ENCODE peak calls at places on chromosome 6, in four cellular contexts. I is SK-N-SH, N is K562, U is GM12878. X is an unnamed sample.

GRCh38 chr6:23106951-23107350 is 537.6 kb downstream of the HDGFL1 start:
- DNase-seq in I (no peak), N (no peak), U (no peak), X (no peak)

GRCh38 chr6:135936606-135937005 is 85.1 kb downstream of the PDE7B start:
- DNase-seq in I (no peak), N (no peak), U (no peak), X (no peak)

GRCh38 chr6:100257661-100258395 is 206.9 kb downstream of the SIM1 start:
- DNase-seq in I (no peak), N (peak), U (peak), X (no peak)

GRCh38 chr6:157592566-157592965 is 211.6 kb downstream of the ZDHHC14 start:
- DNase-seq in I (no peak), N (peak), U (no peak), X (no peak)

GRCh38 chr6:47195251-47195650 is 114.5 kb downstream of the TNFRSF21 start:
- DNase-seq in I (peak), N (no peak), U (no peak), X (no peak)

GRCh38 chr6:53241936-53242335 is 93.3 kb upstream of the GCM1 start:
- DNase-seq in I (no peak), N (no peak), U (no peak), X (no peak)

GRCh38 chr6:136526196-136526930 is 23.9 kb downstream of the MAP7 start:
- DNase-seq in I (peak), N (peak), U (no peak), X (peak)

GRCh38 chr6:132937466-132937906 is 123.1 kb downstream of the RPS12 start:
- DNase-seq in I (peak), N (peak), U (no peak), X (peak)

GRCh38 chr6:159089909-159090308 is 45.1 kb upstream of the TAGAP start:
- DNase-seq in I (no peak), N (no peak), U (no peak), X (no peak)

GRCh38 chr6:35919827-35920751 is 809 bp downstream of the SRPK1 start:
- DNase-seq in I (peak), N (peak), U (no peak), X (peak)

GRCh38 chr6:16403831-16404230 is 165.4 kb downstream of the GMPR start:
- DNase-seq in I (no peak), N (no peak), U (no peak), X (no peak)

GRCh38 chr6:29553268-29554057 is 6.1 kb downstream of the UBD start:
- DNase-seq in I (peak), N (no peak), U (no peak), X (peak)

GRCh38 chr6:154962751-154963150 is 32.4 kb upstream of the TIAM2 start:
- DNase-seq in I (no peak), N (no peak), U (no peak), X (no peak)

GRCh38 chr6:150211700-150212615 is 69.1 kb downstream of the PPP1R14C start:
- DNase-seq in I (no peak), N (no peak), U (no peak), X (no peak)

GRCh38 chr6:52089758-52090348 is 2.4 kb upstream of the PKHD1 start:
- DNase-seq in I (no peak), N (no peak), U (no peak), X (no peak)

GRCh38 chr6:157265186-157265585 is 58.1 kb downstream of the TMEM242 start:
- DNase-seq in I (no peak), N (no peak), U (no peak), X (no peak)

GRCh38 chr6:34207695-34208443 is 28.8 kb upstream of the HMGA1 start:
- DNase-seq in I (no peak), N (peak), U (no peak), X (no peak)

GRCh38 chr6:150492507-150492906 is 107.2 kb upstream of the PLEKHG1 start:
- DNase-seq in I (no peak), N (peak), U (no peak), X (peak)

GRCh38 chr6:157790548-157791160 is 32.4 kb upstream of the SNX9 start:
- DNase-seq in I (no peak), N (peak), U (no peak), X (no peak)

GRCh38 chr6:16129623-16130243 is 847 bp downstream of the MYLIP start:
- DNase-seq in I (no peak), N (no peak), U (no peak), X (peak)

GRCh38 chr6:3484240-3484639 is 27.4 kb upstream of the SLC22A23 start:
- DNase-seq in I (no peak), N (no peak), U (no peak), X (no peak)

GRCh38 chr6:138419766-138420165 is 15.7 kb downstream of the HEBP2 start:
- DNase-seq in I (no peak), N (no peak), U (no peak), X (no peak)

GRCh38 chr6:33731035-33731434 is 15.7 kb downstream of the IP6K3 start:
- DNase-seq in I (no peak), N (no peak), U (no peak), X (no peak)

GRCh38 chr6:31617010-31617409 is 2.0 kb downstream of the AIF1 start:
- DNase-seq in I (no peak), N (no peak), U (no peak), X (no peak)

GRCh38 chr6:39074486-39074885 is 25.9 kb downstream of the GLP1R start:
- DNase-seq in I (no peak), N (no peak), U (no peak), X (no peak)

GRCh38 chr6:149164199-149164745 is 153.2 kb upstream of the TAB2 start:
- DNase-seq in I (no peak), N (no peak), U (no peak), X (no peak)

GRCh38 chr6:111691345-111692225 is 85.9 kb upstream of the TRAF3IP2 start:
- DNase-seq in I (peak), N (no peak), U (no peak), X (no peak)

GRCh38 chr6:106287215-106287614 is 38.3 kb downstream of the ATG5 start:
- DNase-seq in I (no peak), N (peak), U (no peak), X (no peak)

DNA sequence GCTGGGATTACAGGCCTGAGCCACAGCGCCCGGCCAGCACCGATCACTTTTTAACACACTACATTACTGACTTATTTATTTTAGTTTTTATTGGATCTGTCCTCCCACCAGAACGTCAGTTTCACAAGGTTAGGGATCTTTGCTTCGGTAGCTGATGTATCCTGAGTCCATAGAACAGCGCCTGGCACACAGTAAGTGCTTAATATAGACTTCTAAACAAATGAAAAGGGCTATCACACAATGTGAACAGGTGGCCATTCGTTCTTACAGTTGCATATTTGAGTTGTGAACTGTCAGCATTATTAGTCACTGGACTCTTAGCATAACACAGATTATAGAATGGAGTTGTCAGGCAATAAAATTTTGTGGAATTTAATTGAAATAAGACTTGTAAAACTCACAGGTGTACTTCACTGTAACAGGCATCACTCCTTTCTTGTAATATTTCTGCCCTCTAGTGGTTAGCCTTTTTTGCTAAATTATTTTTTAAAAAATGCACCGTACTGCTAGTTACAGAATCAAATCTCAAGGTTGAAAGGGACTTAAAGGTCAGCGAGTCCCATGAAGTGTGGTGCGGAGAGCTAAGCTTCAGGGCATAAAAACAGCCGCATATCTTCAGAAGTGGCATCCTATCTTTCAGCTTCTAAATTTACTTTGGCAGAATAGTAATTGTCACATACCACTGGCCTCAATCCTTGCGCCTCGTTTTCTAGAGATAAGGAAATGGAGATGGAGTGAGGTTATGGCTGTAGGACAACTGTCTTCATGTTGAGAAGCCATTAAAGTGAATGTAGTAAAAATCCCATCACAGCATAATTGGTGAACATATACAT is 3.4 kb upstream of the TBC1D7 start:
- DNase-seq in I (peak), N (peak), U (no peak), X (no peak)
- TF ChIP-seq USF1 in I (no peak), N (no peak), U (no peak), X (no peak)

DNA sequence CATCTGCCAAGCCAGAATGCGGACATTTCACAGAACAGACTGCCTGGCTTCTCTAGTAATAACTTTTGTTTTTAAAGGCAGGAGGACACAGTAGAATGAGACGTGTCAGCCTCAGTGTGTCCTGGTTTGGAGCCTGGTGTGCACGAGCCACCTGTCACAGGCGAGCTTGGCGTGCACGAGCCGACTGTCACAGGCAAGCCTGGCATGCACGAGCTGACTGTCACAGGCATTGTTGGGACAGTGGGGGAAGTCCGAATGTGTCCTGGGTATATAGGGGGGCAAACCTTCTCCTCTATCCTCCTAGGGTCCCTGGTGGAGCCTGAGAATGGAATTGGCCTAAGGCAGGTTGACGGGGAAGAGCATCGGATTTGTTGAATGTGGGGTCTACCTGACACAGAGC is 7.5 kb downstream of the KIF25 start:
- DNase-seq in I (no peak), N (no peak), U (no peak), X (no peak)
- TF ChIP-seq USF1 in I (no peak), N (no peak), U (no peak), X (no peak)

GRCh38 chr6:27986928-27987725 is 30.1 kb downstream of the OR2B6 start:
- DNase-seq in I (no peak), N (no peak), U (no peak), X (no peak)
- TF ChIP-seq USF1 in I (no peak), N (no peak), U (no peak), X (no peak)

DNA sequence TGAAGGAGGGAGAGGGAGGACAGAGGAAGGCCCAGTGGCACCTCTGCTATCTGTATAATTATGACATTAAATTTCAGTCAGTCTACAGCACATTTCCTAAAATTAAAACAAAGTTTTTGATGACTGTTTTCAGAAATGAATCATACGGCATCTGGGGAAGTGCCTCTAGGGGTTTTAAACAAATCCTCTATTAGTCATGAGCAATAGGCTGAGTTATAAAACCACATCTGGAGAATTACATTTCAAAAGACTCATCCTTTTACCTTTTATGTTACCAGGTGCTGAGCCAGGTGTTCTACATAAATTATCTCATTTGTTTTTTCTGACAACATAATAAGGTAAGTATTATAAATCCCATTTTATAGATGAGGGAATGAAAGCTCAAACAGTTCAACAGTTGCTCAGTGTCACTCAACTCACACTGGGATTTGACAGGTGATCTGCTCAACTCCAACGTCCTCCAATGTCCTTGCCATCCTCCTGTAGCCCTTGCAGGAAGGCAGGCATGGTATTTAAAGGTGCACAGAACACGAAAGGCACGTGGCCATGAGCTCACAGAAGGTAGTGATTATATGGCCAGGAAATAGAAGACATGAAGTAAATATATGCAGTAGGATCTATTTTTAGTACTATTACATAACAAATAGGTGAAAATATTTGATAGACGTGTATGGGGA is 184.2 kb upstream of the MAN1A1 start:
- DNase-seq in I (no peak), N (no peak), U (peak), X (no peak)
- TF ChIP-seq USF1 in I (no peak), N (no peak), U (no peak), X (no peak)

DNA sequence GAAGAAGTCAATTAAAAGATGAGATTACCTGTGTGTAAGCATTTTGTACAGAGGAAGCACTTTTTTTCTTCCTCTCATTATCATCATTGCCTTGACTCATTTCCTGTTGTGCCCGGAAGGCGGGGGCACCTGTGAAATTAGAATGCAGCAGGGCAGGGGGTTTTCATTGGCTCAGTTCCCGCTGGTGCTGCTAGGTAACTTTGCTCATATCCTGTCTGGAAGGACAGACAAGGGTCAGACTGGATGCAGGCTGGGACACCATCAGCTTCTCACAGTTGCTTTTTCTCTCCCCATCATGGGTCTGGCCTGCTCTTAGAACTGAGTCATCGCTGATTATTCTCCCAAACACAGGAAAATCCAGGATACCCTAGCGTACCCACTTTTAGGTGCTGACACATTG is 195.9 kb upstream of the SASH1 start:
- DNase-seq in I (no peak), N (no peak), U (no peak), X (no peak)
- TF ChIP-seq USF1 in I (no peak), N (no peak), U (no peak), X (no peak)

X was measured in WTC11.